ENCODE peak calls at places on chromosomes 5 and 9, in nine cellular contexts. V, T, U, W, C, X, N, G and I are unnamed samples.

GRCh38 chr5:4019841-4020240 is 424.2 kb downstream of the IRX1 start:
- DNase-seq in V (no peak), T (no peak), U (no peak), W (no peak), C (no peak), X (no peak), N (no peak), G (no peak), I (no peak)

GRCh38 chr9:121322037-121322736 is 47.9 kb downstream of the STOM start:
- DNase-seq in V (no peak), T (no peak), U (peak), W (no peak), C (no peak), X (no peak), N (no peak), G (peak), I (no peak)

GRCh38 chr5:78518365-78519197 is 130.0 kb downstream of the LHFPL2 start:
- DNase-seq in V (no peak), T (no peak), U (peak), W (no peak), C (no peak), X (peak), N (peak), G (peak), I (no peak)

GRCh38 chr5:154714271-154714986 is 40.7 kb upstream of the LARP1 start:
- DNase-seq in V (no peak), T (peak), U (no peak), W (no peak), C (no peak), X (no peak), N (no peak), G (peak), I (no peak)

GRCh38 chr5:81268797-81269196 is 32.6 kb upstream of the ZCCHC9 start:
- DNase-seq in V (no peak), T (no peak), U (peak), W (no peak), C (no peak), X (no peak), N (no peak), G (peak), I (no peak)

GRCh38 chr9:114737118-114737517 is 55.1 kb upstream of the TEX48 start:
- DNase-seq in V (no peak), T (no peak), U (no peak), W (no peak), C (no peak), X (no peak), N (no peak), G (no peak), I (no peak)

GRCh38 chr9:113444736-113445135 is 18.8 kb upstream of the RGS3 start:
- DNase-seq in V (no peak), T (no peak), U (no peak), W (no peak), C (no peak), X (no peak), N (no peak), G (no peak), I (no peak)

GRCh38 chr9:36029765-36030528 is 6.8 kb upstream of the RECK start:
- DNase-seq in V (no peak), T (no peak), U (no peak), W (no peak), C (no peak), X (no peak), N (no peak), G (peak), I (no peak)

GRCh38 chr9:98993570-98993945 is 49.9 kb downstream of the COL15A1 start:
- DNase-seq in V (no peak), T (peak), U (no peak), W (no peak), C (no peak), X (no peak), N (no peak), G (no peak), I (no peak)

GRCh38 chr9:112166176-112167140 is 8.6 kb downstream of the SUSD1 start:
- DNase-seq in V (peak), T (no peak), U (peak), W (no peak), C (no peak), X (no peak), N (peak), G (no peak), I (no peak)

GRCh38 chr5:176744584-176744965 is 65.8 kb upstream of the UNC5A start:
- DNase-seq in V (peak), T (no peak), U (peak), W (no peak), C (peak), X (no peak), N (peak), G (no peak), I (no peak)

GRCh38 chr5:1167361-1167727 is 34.1 kb upstream of the SLC6A19 start:
- DNase-seq in V (no peak), T (no peak), U (no peak), W (no peak), C (no peak), X (no peak), N (no peak), G (no peak), I (no peak)

GRCh38 chr9:131459056-131459455 is 43.7 kb upstream of the POMT1 start:
- DNase-seq in V (no peak), T (no peak), U (no peak), W (no peak), C (no peak), X (no peak), N (no peak), G (no peak), I (no peak)

GRCh38 chr5:132270345-132270685 is 12.8 kb downstream of the PDLIM4 start:
- DNase-seq in V (no peak), T (no peak), U (no peak), W (no peak), C (no peak), X (no peak), N (no peak), G (no peak), I (no peak)

GRCh38 chr5:132386644-132387286 is 17.3 kb downstream of the SLC22A5 start:
- DNase-seq in V (peak), T (peak), U (peak), W (peak), C (peak), X (peak), N (peak), G (no peak), I (peak)

GRCh38 chr9:5536684-5537083 is 26.4 kb downstream of the PDCD1LG2 start:
- DNase-seq in V (no peak), T (no peak), U (no peak), W (no peak), C (no peak), X (no peak), N (no peak), G (no peak), I (no peak)

GRCh38 chr9:104981543-104982129 is 53.7 kb upstream of the ABCA1 start:
- DNase-seq in V (no peak), T (no peak), U (no peak), W (no peak), C (no peak), X (no peak), N (no peak), G (no peak), I (no peak)

GRCh38 chr9:87518702-87519335 is 21.2 kb downstream of the DAPK1 start:
- DNase-seq in V (no peak), T (no peak), U (no peak), W (no peak), C (no peak), X (peak), N (no peak), G (no peak), I (no peak)

GRCh38 chr9:123343428-123344272 is 12.3 kb upstream of the CRB2 start:
- DNase-seq in V (no peak), T (peak), U (no peak), W (no peak), C (no peak), X (no peak), N (no peak), G (no peak), I (no peak)

GRCh38 chr5:125059255-125060050 is 313.0 kb upstream of the ZNF608 start:
- DNase-seq in V (peak), T (no peak), U (no peak), W (no peak), C (no peak), X (no peak), N (peak), G (no peak), I (no peak)

GRCh38 chr9:133134419-133135190 is 13.6 kb upstream of the RALGDS start:
- DNase-seq in V (no peak), T (no peak), U (no peak), W (no peak), C (no peak), X (no peak), N (no peak), G (no peak), I (no peak)

GRCh38 chr5:6724321-6724929 is 11.2 kb downstream of the TENT4A start:
- DNase-seq in V (no peak), T (no peak), U (no peak), W (no peak), C (no peak), X (no peak), N (no peak), G (no peak), I (no peak)

GRCh38 chr5:89451263-89451662 is 568.3 kb upstream of the MEF2C start:
- DNase-seq in V (no peak), T (no peak), U (no peak), W (no peak), C (no peak), X (no peak), N (no peak), G (no peak), I (no peak)

GRCh38 chr5:145068696-145069095 is 766.4 kb downstream of the PRELID2 start:
- DNase-seq in V (no peak), T (no peak), U (no peak), W (no peak), C (no peak), X (no peak), N (no peak), G (no peak), I (no peak)

GRCh38 chr5:78537821-78538220 is 110.8 kb downstream of the LHFPL2 start:
- DNase-seq in V (peak), T (no peak), U (peak), W (no peak), C (no peak), X (no peak), N (peak), G (no peak), I (peak)

GRCh38 chr9:33452828-33453271 is 5.5 kb upstream of the AQP3 start:
- DNase-seq in V (peak), T (peak), U (peak), W (peak), C (peak), X (peak), N (peak), G (peak), I (peak)

GRCh38 chr5:132979367-132979935 is 16.0 kb upstream of the AFF4 start:
- DNase-seq in V (no peak), T (no peak), U (no peak), W (no peak), C (no peak), X (no peak), N (no peak), G (no peak), I (no peak)

DNA sequence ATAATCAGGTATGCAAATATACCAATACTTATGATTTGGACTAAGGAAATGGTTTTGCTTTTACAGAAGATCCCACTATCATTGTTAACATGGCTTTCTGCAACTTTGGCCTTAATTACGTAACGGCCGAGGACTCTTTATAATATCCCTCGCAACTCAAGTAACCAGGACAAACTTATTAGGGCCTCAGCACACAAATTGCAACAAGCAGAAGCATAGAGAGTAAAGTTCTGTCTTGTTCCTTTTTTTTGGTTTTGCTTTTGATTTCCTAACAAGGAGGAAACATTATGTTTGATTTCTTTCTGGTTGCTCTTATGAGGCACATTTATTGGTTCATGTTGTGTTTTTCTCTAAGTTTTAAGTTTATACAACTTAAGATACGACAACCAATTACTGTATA is 60.4 kb downstream of the RORB start:
- DNase-seq in V (no peak), T (no peak), U (no peak), W (no peak), C (no peak), X (no peak), N (no peak), G (no peak), I (no peak)
- H3K4me3 ChIP-seq in V (no peak), T (no peak), U (no peak), W (no peak), C (no peak), X (no peak), N (no peak), G (no peak), I (no peak)

GRCh38 chr9:21357479-21358290 is 7.0 kb upstream of the IFNA6 start:
- DNase-seq in V (no peak), T (no peak), U (no peak), W (no peak), C (no peak), X (no peak), N (no peak), G (no peak), I (no peak)
- H3K4me3 ChIP-seq in V (no peak), T (no peak), U (no peak), W (peak), C (no peak), X (no peak), N (no peak), G (no peak), I (no peak)

DNA sequence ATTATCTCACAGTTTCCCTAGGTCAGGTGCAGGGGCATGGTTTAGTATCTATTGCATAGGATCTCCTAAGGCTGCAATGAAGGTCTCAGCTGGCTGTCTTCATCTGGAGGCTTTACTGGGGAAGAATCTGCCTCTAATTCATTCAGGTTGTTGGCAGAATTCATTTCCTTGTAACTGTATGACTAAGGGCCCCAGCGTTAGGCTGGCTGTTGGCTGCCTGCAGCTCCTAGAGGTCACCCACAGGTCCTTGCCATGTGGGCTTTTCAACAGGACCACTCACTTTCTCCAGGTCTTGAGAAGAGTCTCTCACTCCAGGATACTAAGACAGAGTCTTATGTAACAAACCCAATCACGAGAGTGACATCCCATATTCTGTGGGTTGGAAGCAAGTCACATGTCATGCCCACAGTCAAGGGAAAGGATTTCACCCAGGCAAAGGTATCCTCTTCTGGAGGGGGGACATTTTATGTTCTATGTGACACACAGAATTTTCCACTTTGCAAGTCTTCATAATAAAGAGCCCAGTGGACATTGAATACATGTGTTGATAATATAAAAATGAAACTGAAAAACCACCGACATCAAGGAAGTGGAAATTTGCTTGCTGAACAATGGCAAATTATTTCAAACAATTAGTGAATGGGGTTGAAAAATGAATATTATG is 38.2 kb downstream of the HMHB1 start:
- DNase-seq in V (no peak), T (no peak), U (no peak), W (no peak), C (no peak), X (no peak), N (no peak), G (no peak), I (no peak)
- H3K4me3 ChIP-seq in V (no peak), T (no peak), U (no peak), W (no peak), C (no peak), X (no peak), N (no peak), G (no peak), I (no peak)

GRCh38 chr5:129438322-129438721 is 21.8 kb upstream of the ADAMTS19 start:
- DNase-seq in V (no peak), T (no peak), U (no peak), W (no peak), C (no peak), X (no peak), N (no peak), G (no peak), I (no peak)
- H3K4me3 ChIP-seq in V (no peak), T (no peak), U (no peak), W (no peak), C (no peak), X (no peak), N (no peak), G (no peak), I (no peak)

DNA sequence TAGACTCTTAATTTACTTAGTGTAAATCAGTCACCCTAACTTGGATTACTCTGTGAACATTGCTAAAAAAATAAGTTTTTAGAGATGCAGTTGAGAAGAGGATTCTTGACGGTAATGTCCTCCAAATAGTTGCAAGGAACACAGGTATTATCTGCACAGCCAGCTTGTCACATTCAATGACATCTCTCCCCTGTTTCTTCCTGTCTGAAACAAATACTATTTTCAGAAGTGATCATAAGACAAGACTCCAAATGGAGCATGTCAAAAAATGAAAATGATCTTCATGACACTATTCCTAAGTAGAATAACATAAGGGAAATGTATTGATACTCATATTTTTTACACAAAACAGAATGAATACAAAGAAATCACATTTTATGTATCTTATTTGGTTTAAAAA is 227.9 kb upstream of the CHD1 start:
- DNase-seq in V (no peak), T (no peak), U (no peak), W (no peak), C (no peak), X (no peak), N (no peak), G (no peak), I (no peak)
- H3K4me3 ChIP-seq in V (no peak), T (no peak), U (no peak), W (no peak), C (no peak), X (no peak), N (no peak), G (no peak), I (no peak)